ENCODE peak calls at places on chromosomes 6 and 20, in five cellular contexts. Q, U, E, Z and O are unnamed samples. For H3K4me1, the result is how much of the 10 kb centered on the place peaks cover.

GRCh38 chr6:144062757-144063156 is 32.6 kb downstream of the SF3B5 start:
- DNase-seq in Z (no peak), E (no peak), Q (peak), U (no peak), O (no peak)

GRCh38 chr6:165599596-165600487 is 63.2 kb downstream of the PDE10A start:
- DNase-seq in U (no peak), E (no peak), Z (no peak), Q (no peak), O (no peak)

GRCh38 chr6:169571123-169571962 is 130.5 kb downstream of the WDR27 start:
- DNase-seq in Q (no peak), U (no peak), E (no peak), Z (no peak), O (no peak)

GRCh38 chr20:50731930-50732690 is 730 bp downstream of the PARD6B start:
- DNase-seq in E (no peak), Z (no peak), U (no peak), Q (peak), O (peak)

GRCh38 chr6:109762769-109763450 is 71.8 kb downstream of the FIG4 start:
- DNase-seq in U (no peak), Q (no peak), E (no peak), Z (no peak), O (no peak)

GRCh38 chr6:157088841-157089240 is 234.5 kb downstream of the TMEM242 start:
- DNase-seq in E (no peak), Q (no peak), Z (no peak), U (no peak), O (no peak)

GRCh38 chr6:165060636-165061190 is 248.7 kb downstream of the C6orf118 start:
- DNase-seq in Q (no peak), U (no peak), E (no peak), Z (no peak), O (no peak)

GRCh38 chr6:22943331-22943730 is 374.0 kb downstream of the HDGFL1 start:
- DNase-seq in Q (no peak), U (no peak), E (no peak), Z (no peak), O (no peak)

GRCh38 chr20:8996817-8997512 is 71.9 kb upstream of the PLCB4 start:
- DNase-seq in Q (no peak), Z (no peak), U (no peak), E (no peak), O (no peak)

GRCh38 chr20:23606652-23607049 is 934 bp upstream of the CST9 start:
- DNase-seq in Q (peak), U (peak), Z (no peak), E (peak), O (peak)

GRCh38 chr20:56440346-56441007 is 27.9 kb upstream of the RTF2 start:
- DNase-seq in Q (no peak), E (peak), Z (no peak), U (no peak), O (no peak)

GRCh38 chr6:152170313-152170701 is 362.8 kb downstream of the ESR1 start:
- DNase-seq in U (no peak), Q (no peak), E (no peak), Z (no peak), O (no peak)

GRCh38 chr6:16781348-16782169 is 20.3 kb upstream of the ATXN1 start:
- DNase-seq in E (no peak), Z (no peak), U (no peak), Q (no peak), O (no peak)

GRCh38 chr20:19993937-19994667 is 23.1 kb upstream of the NAA20 start:
- DNase-seq in Z (no peak), E (no peak), Q (no peak), U (no peak), O (no peak)

GRCh38 chr20:24665196-24665595 is 195.8 kb downstream of the SYNDIG1 start:
- DNase-seq in E (no peak), Z (no peak), U (no peak), Q (no peak), O (no peak)

GRCh38 chr6:17962436-17963031 is 24.9 kb downstream of the KIF13A start:
- DNase-seq in Q (no peak), E (no peak), U (no peak), Z (no peak), O (peak)

GRCh38 chr6:170094686-170095272 is 196.1 kb downstream of the DLL1 start:
- DNase-seq in U (peak), Q (no peak), E (no peak), Z (no peak), O (no peak)

GRCh38 chr20:19947611-19948264 is 69.4 kb upstream of the NAA20 start:
- DNase-seq in Z (no peak), E (no peak), U (peak), Q (no peak), O (no peak)

GRCh38 chr20:52312131-52312729 is 120.7 kb upstream of the ZFP64 start:
- DNase-seq in Q (peak), E (peak), U (no peak), Z (no peak), O (peak)

GRCh38 chr6:107129370-107129925 is 14.1 kb upstream of the BEND3 start:
- DNase-seq in Z (no peak), Q (peak), E (no peak), U (peak), O (no peak)

GRCh38 chr20:3749087-3749688 is 16.7 kb downstream of the HSPA12B start:
- DNase-seq in Q (no peak), E (no peak), Z (no peak), U (peak), O (no peak)

GRCh38 chr6:56692586-56693245 is 50.0 kb upstream of the DST start:
- DNase-seq in U (no peak), Q (no peak), E (no peak), Z (no peak), O (no peak)

GRCh38 chr6:56693246-56693607 is 50.5 kb upstream of the DST start:
- DNase-seq in E (no peak), U (peak), Z (no peak), Q (no peak), O (peak)

GRCh38 chr6:56689663-56690062 is 47.0 kb upstream of the DST start:
- DNase-seq in E (no peak), Z (no peak), Q (no peak), U (no peak), O (no peak)

GRCh38 chr6:56690519-56691200 is 48.0 kb upstream of the DST start:
- DNase-seq in Z (no peak), U (no peak), E (no peak), Q (no peak), O (no peak)

GRCh38 chr6:56691201-56691595 is 48.5 kb upstream of the DST start:
- DNase-seq in Q (no peak), U (no peak), Z (no peak), E (no peak), O (no peak)
- H3K4me3 ChIP-seq in Q (no peak), U (peak), Z (no peak), E (no peak), O (peak)

GRCh38 chr20:36851490-36851889 is 24.4 kb upstream of the TLDC2 start:
- DNase-seq in U (no peak), Q (no peak), E (no peak), Z (no peak), O (no peak)
- H3K4me1 ChIP-seq in U (under half), Q (half or more), E (under half), Z (half or more), O (under half)

DNA sequence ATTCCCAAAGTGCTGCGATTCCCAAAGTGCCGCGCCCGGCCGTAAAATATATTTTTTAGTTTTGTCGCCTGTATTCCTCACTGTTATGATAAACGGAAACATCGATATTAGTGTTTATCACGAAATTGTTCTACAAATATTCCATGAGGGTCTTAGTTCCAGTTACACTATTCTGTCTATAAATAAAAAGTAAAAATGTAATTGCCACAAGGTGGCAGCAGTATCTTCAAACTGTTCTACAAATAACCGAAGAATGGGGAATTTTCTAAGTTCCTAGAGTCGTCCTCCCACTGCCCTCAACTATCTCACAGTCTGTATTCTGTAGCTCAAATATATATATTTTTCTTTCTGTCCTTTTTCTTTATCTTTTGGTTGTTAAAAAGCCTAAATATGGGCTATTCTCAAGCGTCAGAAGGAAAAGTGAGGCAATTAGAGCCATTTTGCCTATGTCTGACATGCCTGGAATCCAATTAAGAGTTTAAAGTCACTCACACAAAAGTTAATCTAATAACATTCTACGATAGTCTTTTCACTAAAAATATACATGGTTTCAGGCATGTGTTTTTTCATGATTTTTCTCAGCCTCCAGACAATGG is 14.1 kb upstream of the FAM162B start:
- DNase-seq in U (no peak), Q (peak), Z (no peak), E (no peak), O (no peak)
- TF ChIP-seq CTCF in U (peak), Q (peak), Z (peak), E (peak), O (peak)

DNA sequence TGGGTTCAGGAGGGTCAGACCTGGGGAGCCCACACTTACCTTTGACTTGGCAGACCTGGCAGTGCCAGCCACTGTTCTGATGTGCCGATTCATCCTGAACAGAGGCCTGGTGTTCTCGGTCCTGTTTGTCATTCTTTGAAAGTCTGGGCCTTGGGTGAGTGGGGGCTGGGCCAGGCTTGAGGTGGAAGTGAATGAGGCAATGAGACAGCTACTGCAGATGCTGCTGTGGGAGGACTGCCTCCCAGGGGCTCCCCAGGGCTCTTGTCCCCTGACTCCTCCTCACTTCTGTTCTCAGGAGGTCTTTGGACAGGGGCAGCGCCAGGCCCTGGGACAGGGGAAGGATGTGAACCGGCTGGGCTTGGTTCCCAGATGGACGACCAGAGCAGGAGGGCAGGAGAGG is 5.6 kb upstream of the TREML4 start:
- DNase-seq in Q (no peak), E (no peak), Z (no peak), U (no peak), O (no peak)
- H3K4me3 ChIP-seq in Q (no peak), E (no peak), Z (no peak), U (no peak), O (no peak)

GRCh38 chr6:38703949-38704348 is 1.0 kb upstream of the GLO1 start:
- DNase-seq in E (no peak), Z (no peak), Q (no peak), U (no peak), O (no peak)

GRCh38 chr6:38705924-38706323 is 3.0 kb upstream of the GLO1 start:
- DNase-seq in Z (no peak), E (no peak), Q (no peak), U (no peak), O (no peak)

GRCh38 chr6:38702471-38703397 is at the start of gene GLO1:
- DNase-seq in U (peak), E (peak), Z (no peak), Q (peak), O (peak)

GRCh38 chr6:38713812-38714211 is 1.3 kb upstream of the DNAH8 start:
- DNase-seq in E (peak), Z (no peak), Q (no peak), U (no peak), O (no peak)

DNA sequence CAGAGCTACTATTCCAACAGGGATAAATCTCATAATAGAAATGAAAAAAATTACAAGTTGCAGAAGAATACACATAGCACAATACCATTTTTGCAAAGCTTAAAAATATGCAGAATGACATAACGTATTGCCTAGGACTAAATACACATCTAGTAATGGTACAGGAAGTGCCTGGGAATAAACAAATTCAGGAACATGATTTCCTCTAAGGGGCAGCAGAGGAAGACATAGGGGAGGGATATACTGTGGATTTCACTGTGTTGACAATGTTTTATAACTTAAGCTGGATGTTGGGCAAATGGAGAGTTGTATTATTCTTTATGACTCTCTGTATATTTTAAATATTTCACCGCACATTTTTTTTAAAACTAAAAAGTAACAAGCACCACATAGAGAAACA is 5.5 kb upstream of the GLO1 start:
- DNase-seq in Q (no peak), Z (no peak), U (no peak), E (no peak), O (no peak)
- H3K4me1 ChIP-seq in Q (under half), Z (under half), U (under half), E (under half), O (under half)

GRCh38 chr20:42027746-42028268 is 409.6 kb upstream of the CHD6 start:
- DNase-seq in U (no peak), Q (no peak), Z (no peak), E (no peak), O (no peak)
- TF ChIP-seq CTCF in U (no peak), Q (peak), Z (no peak), E (no peak), O (no peak)

GRCh38 chr6:70395301-70395672 is 18.0 kb upstream of the FAM135A start:
- DNase-seq in U (no peak), E (no peak), Q (no peak), Z (no peak), O (no peak)

GRCh38 chr6:70394518-70395300 is 18.6 kb upstream of the FAM135A start:
- DNase-seq in U (peak), Z (no peak), E (no peak), Q (no peak), O (no peak)

GRCh38 chr6:70398783-70399730 is 14.3 kb upstream of the FAM135A start:
- DNase-seq in Z (no peak), Q (no peak), E (no peak), U (peak), O (no peak)

GRCh38 chr6:70396163-70396562 is 17.1 kb upstream of the FAM135A start:
- DNase-seq in Z (no peak), Q (peak), U (no peak), E (no peak), O (no peak)

DNA sequence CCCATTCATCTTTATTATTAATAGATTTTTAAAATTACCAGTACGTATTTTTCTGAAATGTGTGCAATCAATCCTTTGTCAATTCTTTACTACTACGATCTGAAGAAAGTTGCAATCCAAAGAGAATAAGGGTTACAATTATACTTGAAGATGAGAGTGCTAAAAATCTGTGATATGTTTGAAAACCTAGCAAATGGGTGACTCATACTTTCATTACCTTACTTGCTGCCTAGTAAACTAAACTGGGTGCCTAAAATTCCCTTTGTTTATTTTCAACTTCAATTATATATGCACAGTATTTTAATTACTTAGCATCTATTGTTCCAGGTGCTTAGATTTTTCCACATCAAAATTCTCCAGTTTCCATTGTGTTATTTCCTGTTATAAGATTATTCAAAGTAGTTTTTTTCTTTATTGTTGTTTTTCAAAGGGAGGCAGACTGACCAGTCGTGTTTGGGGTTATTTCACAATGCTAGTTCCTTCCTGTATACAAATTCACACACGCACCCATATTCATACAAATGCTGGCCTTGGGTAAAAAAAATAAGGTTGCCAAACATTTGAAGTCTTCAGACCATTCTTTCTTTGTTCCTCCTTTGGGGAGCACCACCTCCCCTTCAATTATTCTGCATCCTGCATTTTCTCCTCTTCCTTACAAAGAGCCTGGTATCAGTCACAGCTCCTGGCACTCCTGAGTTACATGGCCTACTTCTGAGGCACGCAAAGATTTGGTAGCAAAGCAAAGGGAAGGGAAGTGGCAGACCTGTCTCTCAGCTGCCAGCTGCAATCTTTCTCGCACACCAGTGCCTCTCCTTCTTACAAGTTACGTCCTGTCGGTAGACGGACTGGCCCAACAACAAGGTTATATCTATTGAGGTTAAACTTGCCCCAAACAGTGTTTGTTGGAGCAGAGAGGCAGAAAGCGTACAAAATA is 16.2 kb upstream of the FAM135A start:
- DNase-seq in E (no peak), Z (no peak), U (no peak), Q (peak), O (no peak)
- H3K4me3 ChIP-seq in E (no peak), Z (peak), U (peak), Q (no peak), O (no peak)

GRCh38 chr6:139588734-139589418 is 214.4 kb upstream of the CITED2 start:
- DNase-seq in Z (no peak), Q (no peak), E (no peak), U (no peak), O (no peak)

GRCh38 chr6:139590206-139590605 is 215.8 kb upstream of the CITED2 start:
- DNase-seq in U (no peak), Z (no peak), E (no peak), Q (no peak), O (no peak)

GRCh38 chr6:139586273-139586672 is 211.8 kb upstream of the CITED2 start:
- DNase-seq in U (no peak), Z (no peak), E (no peak), Q (no peak), O (no peak)

GRCh38 chr6:139587469-139587868 is 213.0 kb upstream of the CITED2 start:
- DNase-seq in Z (no peak), E (no peak), Q (no peak), U (no peak), O (no peak)

GRCh38 chr6:139588076-139588639 is 213.7 kb upstream of the CITED2 start:
- DNase-seq in Z (no peak), U (no peak), E (no peak), Q (no peak), O (no peak)
- H3K4me1 ChIP-seq in Z (under half), U (half or more), E (under half), Q (under half), O (under half)

GRCh38 chr20:63533871-63534393 is 3.2 kb downstream of the PTK6 start:
- DNase-seq in U (peak), E (no peak), Z (no peak), Q (no peak), O (no peak)
- TF ChIP-seq CTCF in U (no peak), E (no peak), Z (no peak), Q (no peak), O (no peak)